ENCODE peak calls at places on chromosomes 7 and 10, in nine cellular contexts. J, D, F, O, G, H, U, T and V are unnamed samples.

GRCh38 chr10:31319602-31320178 is 674 bp downstream of the ZEB1 start:
- DNase-seq in H (no peak), D (no peak), G (no peak), F (no peak), O (peak), U (no peak), J (no peak), T (no peak), V (no peak)

GRCh38 chr7:100152404-100152803 is 3.7 kb downstream of the LAMTOR4 start:
- DNase-seq in F (no peak), J (peak), O (peak), G (no peak), U (no peak), T (no peak), D (no peak), H (no peak), V (no peak)

GRCh38 chr7:22193361-22194016 is 163.5 kb downstream of the RAPGEF5 start:
- DNase-seq in J (no peak), G (no peak), O (no peak), U (peak), T (no peak), H (peak), F (peak), D (no peak), V (no peak)

GRCh38 chr7:69257592-69257991 is 340.7 kb upstream of the AUTS2 start:
- DNase-seq in D (no peak), U (no peak), H (no peak), J (no peak), O (no peak), G (no peak), T (no peak), F (no peak), V (no peak)

GRCh38 chr10:11505636-11506035 is 105.8 kb downstream of the USP6NL start:
- DNase-seq in H (peak), J (no peak), D (no peak), G (no peak), F (no peak), U (no peak), O (no peak), T (no peak), V (no peak)

GRCh38 chr7:150942591-150943452 is 35.3 kb downstream of the KCNH2 start:
- DNase-seq in G (no peak), D (peak), O (no peak), H (peak), F (no peak), T (no peak), J (no peak), U (no peak), V (no peak)

GRCh38 chr7:272108-272615 is 17.8 kb upstream of the FOXL3 start:
- DNase-seq in D (peak), F (no peak), U (no peak), T (no peak), H (peak), O (no peak), G (no peak), J (no peak), V (no peak)

GRCh38 chr7:2306688-2307087 is 7.6 kb downstream of the SNX8 start:
- DNase-seq in F (no peak), U (no peak), O (no peak), T (no peak), G (no peak), D (no peak), J (no peak), H (no peak), V (no peak)

GRCh38 chr10:3805227-3805790 is 20.3 kb upstream of the KLF6 start:
- DNase-seq in G (peak), T (no peak), J (peak), D (peak), U (peak), H (no peak), F (peak), O (peak), V (peak)

GRCh38 chr10:79387466-79387973 is 40.3 kb downstream of the PPIF start:
- DNase-seq in G (no peak), U (no peak), J (no peak), H (peak), F (no peak), D (no peak), O (no peak), T (no peak), V (no peak)

GRCh38 chr7:113100091-113100723 is 13.6 kb upstream of the GPR85 start:
- DNase-seq in O (no peak), H (no peak), G (no peak), T (no peak), U (peak), D (no peak), F (peak), J (no peak), V (no peak)

GRCh38 chr7:48337012-48337621 is 165.9 kb downstream of the ABCA13 start:
- DNase-seq in H (no peak), G (peak), D (no peak), J (no peak), U (peak), F (peak), T (no peak), O (peak), V (no peak)

GRCh38 chr10:9004736-9005135 is 950.2 kb downstream of the GATA3 start:
- DNase-seq in H (no peak), U (no peak), J (no peak), G (no peak), O (no peak), F (no peak), T (no peak), D (no peak), V (no peak)

GRCh38 chr7:99419323-99420021 is 10.7 kb downstream of the BUD31 start:
- DNase-seq in T (no peak), F (no peak), G (no peak), U (no peak), O (no peak), D (no peak), H (peak), J (no peak), V (no peak)

GRCh38 chr10:21385996-21386620 is 139.4 kb downstream of the SKIDA1 start:
- DNase-seq in T (no peak), D (no peak), G (no peak), O (no peak), J (no peak), F (no peak), H (no peak), U (no peak), V (no peak)

GRCh38 chr7:81488210-81488609 is 281.6 kb downstream of the HGF start:
- DNase-seq in D (no peak), F (no peak), H (no peak), U (no peak), J (no peak), O (no peak), T (no peak), G (no peak), V (no peak)

GRCh38 chr7:132354527-132354926 is 221.7 kb downstream of the PLXNA4 start:
- DNase-seq in F (no peak), O (no peak), U (no peak), J (no peak), D (no peak), T (no peak), H (no peak), G (no peak), V (no peak)

GRCh38 chr10:71234017-71234894 is 21.9 kb downstream of the UNC5B start:
- DNase-seq in J (peak), F (no peak), T (no peak), U (no peak), H (peak), O (no peak), G (no peak), D (no peak), V (no peak)

GRCh38 chr7:105198223-105198622 is 184.2 kb downstream of the KMT2E start:
- DNase-seq in H (no peak), J (no peak), G (no peak), O (no peak), F (peak), U (peak), D (no peak), T (peak), V (no peak)

GRCh38 chr7:146683439-146683838 is 566.8 kb downstream of the CNTNAP2 start:
- DNase-seq in O (no peak), F (no peak), D (no peak), T (peak), H (no peak), U (peak), J (no peak), G (no peak), V (no peak)

GRCh38 chr10:122344741-122345258 is 29.7 kb upstream of the PLEKHA1 start:
- DNase-seq in U (peak), O (no peak), F (peak), D (no peak), G (peak), J (no peak), T (no peak), H (no peak), V (no peak)

GRCh38 chr7:93985101-93985500 is 19.1 kb downstream of the BET1 start:
- DNase-seq in O (no peak), T (no peak), D (no peak), J (no peak), F (no peak), H (no peak), G (no peak), U (no peak), V (no peak)

GRCh38 chr10:127550861-127551260 is 1.8 kb downstream of the NPS start:
- DNase-seq in J (no peak), U (no peak), D (no peak), T (no peak), G (no peak), H (no peak), F (no peak), O (no peak), V (no peak)

GRCh38 chr7:64890761-64891666 is 12.1 kb upstream of the ZNF273 start:
- DNase-seq in T (no peak), O (no peak), G (no peak), H (no peak), F (peak), J (no peak), U (no peak), D (no peak), V (no peak)

GRCh38 chr7:20102970-20103369 is 114.2 kb downstream of the MACC1 start:
- DNase-seq in G (no peak), H (no peak), F (no peak), D (no peak), T (no peak), U (no peak), O (no peak), J (no peak), V (no peak)

GRCh38 chr7:1560620-1561031 is 4.6 kb upstream of the TMEM184A start:
- DNase-seq in D (peak), U (no peak), H (no peak), F (no peak), T (no peak), O (no peak), G (no peak), J (no peak), V (no peak)

GRCh38 chr7:112994666-112995065 is 92.0 kb downstream of the GPR85 start:
- DNase-seq in O (no peak), J (no peak), F (peak), G (no peak), H (no peak), U (peak), D (no peak), T (no peak), V (no peak)

GRCh38 chr7:98212532-98213041 is 1.3 kb downstream of the BHLHA15 start:
- DNase-seq in T (no peak), U (no peak), F (no peak), G (no peak), D (no peak), O (no peak), J (no peak), H (peak), V (no peak)

GRCh38 chr7:357531-358209 is 67.7 kb downstream of the FOXL3 start:
- DNase-seq in F (no peak), D (no peak), J (no peak), G (no peak), H (no peak), U (no peak), T (no peak), O (no peak), V (no peak)

GRCh38 chr10:488081-488932 is 201.2 kb downstream of the DIP2C start:
- DNase-seq in D (peak), T (no peak), U (no peak), G (no peak), F (no peak), H (peak), J (no peak), O (no peak), V (no peak)

GRCh38 chr7:111137296-111138195 is 46.6 kb downstream of the LRRN3 start:
- DNase-seq in F (no peak), J (no peak), G (no peak), U (peak), T (no peak), D (no peak), H (peak), O (no peak), V (no peak)

GRCh38 chr10:78992333-78992732 is 76.4 kb upstream of the ZMIZ1 start:
- DNase-seq in U (no peak), D (peak), T (no peak), H (no peak), O (peak), J (no peak), F (no peak), G (no peak), V (no peak)

GRCh38 chr7:37354661-37355131 is 94.0 kb downstream of the ELMO1 start:
- DNase-seq in H (no peak), J (peak), O (no peak), G (no peak), F (no peak), D (peak), T (no peak), U (peak), V (peak)

GRCh38 chr10:84196083-84196482 is 1.7 kb downstream of the CDHR1 start:
- DNase-seq in G (no peak), D (no peak), J (peak), H (no peak), F (no peak), O (no peak), T (no peak), U (no peak), V (no peak)

GRCh38 chr10:129462257-129462795 is 4.7 kb upstream of the MGMT start:
- DNase-seq in H (no peak), J (no peak), O (no peak), G (no peak), D (no peak), U (no peak), T (no peak), F (no peak), V (no peak)

GRCh38 chr7:315516-316265 is 25.7 kb downstream of the FOXL3 start:
- DNase-seq in O (no peak), F (no peak), J (peak), G (no peak), H (peak), D (peak), T (no peak), U (no peak), V (no peak)

GRCh38 chr7:151059362-151060112 is at the start of gene SLC4A2:
- DNase-seq in J (peak), G (peak), D (peak), O (peak), U (peak), F (peak), T (peak), H (peak), V (no peak)

GRCh38 chr10:3711918-3712317 is 73.1 kb downstream of the KLF6 start:
- DNase-seq in H (no peak), D (no peak), F (no peak), U (no peak), T (no peak), J (no peak), O (no peak), G (no peak), V (no peak)

GRCh38 chr10:97549587-97550322 is 22.8 kb upstream of the ANKRD2 start:
- DNase-seq in T (no peak), J (no peak), G (no peak), O (no peak), D (peak), F (no peak), U (no peak), H (peak), V (no peak)